ENCODE peak calls at places on chromosome 4, in six cellular contexts. One of them, this sample, is unnamed.

GRCh38 chr4:6206771-6207290 is 6.5 kb upstream of the JAKMIP1 start:
- DNase-seq in mesothelial cell of epicardium: no peak
- DNase-seq in HS-5: no peak
- DNase-seq in stimulated activated CD4-positive, alpha-beta T cell treated with anti-CD3 and anti-CD28 coated beads, TNF-alpha, amount 100 ng/mL, for 24 hours: no peak
- DNase-seq in T47D: no peak
- DNase-seq in CD4-positive, alpha-beta T cell: no peak
- DNase-seq in this sample: no peak

GRCh38 chr4:125313989-125314602 is 659 bp upstream of the FAT4 start:
- DNase-seq in stimulated activated CD4-positive, alpha-beta T cell treated with anti-CD3 and anti-CD28 coated beads, TNF-alpha, amount 100 ng/mL, for 24 hours: no peak
- DNase-seq in T47D: no peak
- DNase-seq in mesothelial cell of epicardium: no peak
- DNase-seq in HS-5: no peak
- DNase-seq in CD4-positive, alpha-beta T cell: no peak
- DNase-seq in this sample: no peak

GRCh38 chr4:23884731-23885130 is 5.1 kb downstream of the PPARGC1A start:
- DNase-seq in T47D: no peak
- DNase-seq in stimulated activated CD4-positive, alpha-beta T cell treated with anti-CD3 and anti-CD28 coated beads, TNF-alpha, amount 100 ng/mL, for 24 hours: no peak
- DNase-seq in mesothelial cell of epicardium: no peak
- DNase-seq in HS-5: no peak
- DNase-seq in CD4-positive, alpha-beta T cell: no peak
- DNase-seq in this sample: no peak

GRCh38 chr4:66956852-66957251 is 588.5 kb downstream of the CENPC start:
- DNase-seq in stimulated activated CD4-positive, alpha-beta T cell treated with anti-CD3 and anti-CD28 coated beads, TNF-alpha, amount 100 ng/mL, for 24 hours: no peak
- DNase-seq in T47D: no peak
- DNase-seq in HS-5: no peak
- DNase-seq in mesothelial cell of epicardium: no peak
- DNase-seq in CD4-positive, alpha-beta T cell: no peak
- DNase-seq in this sample: no peak

GRCh38 chr4:79576480-79576803 is 168.4 kb upstream of the GK2 start:
- DNase-seq in stimulated activated CD4-positive, alpha-beta T cell treated with anti-CD3 and anti-CD28 coated beads, TNF-alpha, amount 100 ng/mL, for 24 hours: no peak
- DNase-seq in T47D: peak
- DNase-seq in CD4-positive, alpha-beta T cell: no peak
- DNase-seq in mesothelial cell of epicardium: no peak
- DNase-seq in HS-5: no peak
- DNase-seq in this sample: no peak

GRCh38 chr4:125714845-125715244 is 400.1 kb downstream of the FAT4 start:
- DNase-seq in stimulated activated CD4-positive, alpha-beta T cell treated with anti-CD3 and anti-CD28 coated beads, TNF-alpha, amount 100 ng/mL, for 24 hours: no peak
- DNase-seq in T47D: no peak
- DNase-seq in mesothelial cell of epicardium: no peak
- DNase-seq in HS-5: no peak
- DNase-seq in CD4-positive, alpha-beta T cell: no peak
- DNase-seq in this sample: no peak

GRCh38 chr4:83947811-83948210 is 411.9 kb downstream of the GPAT3 start:
- DNase-seq in CD4-positive, alpha-beta T cell: no peak
- DNase-seq in stimulated activated CD4-positive, alpha-beta T cell treated with anti-CD3 and anti-CD28 coated beads, TNF-alpha, amount 100 ng/mL, for 24 hours: no peak
- DNase-seq in T47D: no peak
- DNase-seq in mesothelial cell of epicardium: no peak
- DNase-seq in HS-5: no peak
- DNase-seq in this sample: no peak

GRCh38 chr4:52201705-52202104 is 150.6 kb downstream of the SPATA18 start:
- DNase-seq in HS-5: no peak
- DNase-seq in CD4-positive, alpha-beta T cell: no peak
- DNase-seq in T47D: no peak
- DNase-seq in stimulated activated CD4-positive, alpha-beta T cell treated with anti-CD3 and anti-CD28 coated beads, TNF-alpha, amount 100 ng/mL, for 24 hours: no peak
- DNase-seq in mesothelial cell of epicardium: no peak
- DNase-seq in this sample: no peak

GRCh38 chr4:147590249-147590920 is 26.8 kb upstream of the TMEM184C start:
- DNase-seq in T47D: peak
- DNase-seq in CD4-positive, alpha-beta T cell: no peak
- DNase-seq in HS-5: no peak
- DNase-seq in stimulated activated CD4-positive, alpha-beta T cell treated with anti-CD3 and anti-CD28 coated beads, TNF-alpha, amount 100 ng/mL, for 24 hours: peak
- DNase-seq in mesothelial cell of epicardium: peak
- DNase-seq in this sample: peak

GRCh38 chr4:183242291-183242690 is 77.8 kb downstream of the CLDN22 start:
- DNase-seq in CD4-positive, alpha-beta T cell: no peak
- DNase-seq in stimulated activated CD4-positive, alpha-beta T cell treated with anti-CD3 and anti-CD28 coated beads, TNF-alpha, amount 100 ng/mL, for 24 hours: no peak
- DNase-seq in T47D: no peak
- DNase-seq in HS-5: no peak
- DNase-seq in mesothelial cell of epicardium: no peak
- DNase-seq in this sample: no peak

GRCh38 chr4:184695178-184695896 is 38.6 kb downstream of the CENPU start:
- DNase-seq in stimulated activated CD4-positive, alpha-beta T cell treated with anti-CD3 and anti-CD28 coated beads, TNF-alpha, amount 100 ng/mL, for 24 hours: no peak
- DNase-seq in mesothelial cell of epicardium: no peak
- DNase-seq in T47D: no peak
- DNase-seq in CD4-positive, alpha-beta T cell: no peak
- DNase-seq in HS-5: no peak
- DNase-seq in this sample: no peak

GRCh38 chr4:12144051-12144450 is 715.4 kb upstream of the HS3ST1 start:
- DNase-seq in mesothelial cell of epicardium: no peak
- DNase-seq in stimulated activated CD4-positive, alpha-beta T cell treated with anti-CD3 and anti-CD28 coated beads, TNF-alpha, amount 100 ng/mL, for 24 hours: no peak
- DNase-seq in CD4-positive, alpha-beta T cell: no peak
- DNase-seq in T47D: no peak
- DNase-seq in HS-5: no peak
- DNase-seq in this sample: no peak

GRCh38 chr4:48184891-48185290 is 50.8 kb upstream of the TXK start:
- DNase-seq in stimulated activated CD4-positive, alpha-beta T cell treated with anti-CD3 and anti-CD28 coated beads, TNF-alpha, amount 100 ng/mL, for 24 hours: no peak
- DNase-seq in HS-5: no peak
- DNase-seq in CD4-positive, alpha-beta T cell: no peak
- DNase-seq in mesothelial cell of epicardium: no peak
- DNase-seq in T47D: no peak
- DNase-seq in this sample: no peak

GRCh38 chr4:139761461-139761860 is 95.8 kb downstream of the MGST2 start:
- DNase-seq in HS-5: no peak
- DNase-seq in mesothelial cell of epicardium: no peak
- DNase-seq in T47D: peak
- DNase-seq in stimulated activated CD4-positive, alpha-beta T cell treated with anti-CD3 and anti-CD28 coated beads, TNF-alpha, amount 100 ng/mL, for 24 hours: no peak
- DNase-seq in CD4-positive, alpha-beta T cell: no peak
- DNase-seq in this sample: no peak

GRCh38 chr4:1406416-1406945 is at the start of gene NKX1-1:
- DNase-seq in T47D: no peak
- DNase-seq in mesothelial cell of epicardium: no peak
- DNase-seq in CD4-positive, alpha-beta T cell: no peak
- DNase-seq in HS-5: no peak
- DNase-seq in stimulated activated CD4-positive, alpha-beta T cell treated with anti-CD3 and anti-CD28 coated beads, TNF-alpha, amount 100 ng/mL, for 24 hours: no peak
- DNase-seq in this sample: no peak

GRCh38 chr4:53963336-53963735 is 101.1 kb downstream of the CHIC2 start:
- DNase-seq in CD4-positive, alpha-beta T cell: no peak
- DNase-seq in stimulated activated CD4-positive, alpha-beta T cell treated with anti-CD3 and anti-CD28 coated beads, TNF-alpha, amount 100 ng/mL, for 24 hours: no peak
- DNase-seq in mesothelial cell of epicardium: no peak
- DNase-seq in T47D: no peak
- DNase-seq in HS-5: no peak
- DNase-seq in this sample: no peak

GRCh38 chr4:16031554-16032381 is 52.1 kb downstream of the PROM1 start:
- DNase-seq in HS-5: no peak
- DNase-seq in T47D: no peak
- DNase-seq in mesothelial cell of epicardium: no peak
- DNase-seq in CD4-positive, alpha-beta T cell: no peak
- DNase-seq in stimulated activated CD4-positive, alpha-beta T cell treated with anti-CD3 and anti-CD28 coated beads, TNF-alpha, amount 100 ng/mL, for 24 hours: no peak
- DNase-seq in this sample: no peak

GRCh38 chr4:7434766-7435150 is at the start of gene PSAPL1:
- DNase-seq in mesothelial cell of epicardium: no peak
- DNase-seq in HS-5: peak
- DNase-seq in stimulated activated CD4-positive, alpha-beta T cell treated with anti-CD3 and anti-CD28 coated beads, TNF-alpha, amount 100 ng/mL, for 24 hours: no peak
- DNase-seq in T47D: peak
- DNase-seq in CD4-positive, alpha-beta T cell: no peak
- DNase-seq in this sample: no peak

GRCh38 chr4:184792950-184793555 is 32.7 kb downstream of the ACSL1 start:
- DNase-seq in stimulated activated CD4-positive, alpha-beta T cell treated with anti-CD3 and anti-CD28 coated beads, TNF-alpha, amount 100 ng/mL, for 24 hours: peak
- DNase-seq in T47D: no peak
- DNase-seq in mesothelial cell of epicardium: no peak
- DNase-seq in HS-5: peak
- DNase-seq in CD4-positive, alpha-beta T cell: no peak
- DNase-seq in this sample: no peak

GRCh38 chr4:17236686-17237085 is 275.2 kb downstream of the QDPR start:
- DNase-seq in mesothelial cell of epicardium: no peak
- DNase-seq in T47D: no peak
- DNase-seq in HS-5: peak
- DNase-seq in CD4-positive, alpha-beta T cell: no peak
- DNase-seq in stimulated activated CD4-positive, alpha-beta T cell treated with anti-CD3 and anti-CD28 coated beads, TNF-alpha, amount 100 ng/mL, for 24 hours: no peak
- DNase-seq in this sample: no peak

GRCh38 chr4:7771056-7771455 is 168.6 kb downstream of the AFAP1 start:
- DNase-seq in stimulated activated CD4-positive, alpha-beta T cell treated with anti-CD3 and anti-CD28 coated beads, TNF-alpha, amount 100 ng/mL, for 24 hours: peak
- DNase-seq in HS-5: no peak
- DNase-seq in CD4-positive, alpha-beta T cell: no peak
- DNase-seq in T47D: no peak
- DNase-seq in mesothelial cell of epicardium: no peak
- DNase-seq in this sample: no peak

GRCh38 chr4:152956650-152957436 is 20.7 kb downstream of the FHDC1 start:
- DNase-seq in stimulated activated CD4-positive, alpha-beta T cell treated with anti-CD3 and anti-CD28 coated beads, TNF-alpha, amount 100 ng/mL, for 24 hours: no peak
- DNase-seq in T47D: no peak
- DNase-seq in CD4-positive, alpha-beta T cell: no peak
- DNase-seq in HS-5: no peak
- DNase-seq in mesothelial cell of epicardium: no peak
- DNase-seq in this sample: no peak

GRCh38 chr4:532588-533317 is 33.7 kb downstream of the PIGG start:
- DNase-seq in stimulated activated CD4-positive, alpha-beta T cell treated with anti-CD3 and anti-CD28 coated beads, TNF-alpha, amount 100 ng/mL, for 24 hours: peak
- DNase-seq in mesothelial cell of epicardium: no peak
- DNase-seq in CD4-positive, alpha-beta T cell: no peak
- DNase-seq in T47D: peak
- DNase-seq in HS-5: no peak
- DNase-seq in this sample: no peak

GRCh38 chr4:147409350-147409749 is 71.5 kb upstream of the EDNRA start:
- DNase-seq in T47D: peak
- DNase-seq in HS-5: no peak
- DNase-seq in mesothelial cell of epicardium: no peak
- DNase-seq in CD4-positive, alpha-beta T cell: no peak
- DNase-seq in stimulated activated CD4-positive, alpha-beta T cell treated with anti-CD3 and anti-CD28 coated beads, TNF-alpha, amount 100 ng/mL, for 24 hours: no peak
- DNase-seq in this sample: no peak

GRCh38 chr4:54228064-54228527 is 997 bp upstream of the PDGFRA start:
- DNase-seq in stimulated activated CD4-positive, alpha-beta T cell treated with anti-CD3 and anti-CD28 coated beads, TNF-alpha, amount 100 ng/mL, for 24 hours: peak
- DNase-seq in HS-5: no peak
- DNase-seq in CD4-positive, alpha-beta T cell: no peak
- DNase-seq in mesothelial cell of epicardium: peak
- DNase-seq in T47D: peak
- DNase-seq in this sample: peak

GRCh38 chr4:5086535-5086934 is 35.3 kb downstream of the STK32B start:
- DNase-seq in HS-5: no peak
- DNase-seq in mesothelial cell of epicardium: no peak
- DNase-seq in T47D: no peak
- DNase-seq in CD4-positive, alpha-beta T cell: no peak
- DNase-seq in stimulated activated CD4-positive, alpha-beta T cell treated with anti-CD3 and anti-CD28 coated beads, TNF-alpha, amount 100 ng/mL, for 24 hours: no peak
- DNase-seq in this sample: no peak

GRCh38 chr4:156633846-156634245 is 337.8 kb downstream of the PDGFC start:
- DNase-seq in mesothelial cell of epicardium: no peak
- DNase-seq in T47D: no peak
- DNase-seq in stimulated activated CD4-positive, alpha-beta T cell treated with anti-CD3 and anti-CD28 coated beads, TNF-alpha, amount 100 ng/mL, for 24 hours: no peak
- DNase-seq in CD4-positive, alpha-beta T cell: no peak
- DNase-seq in HS-5: no peak
- DNase-seq in this sample: no peak

GRCh38 chr4:170047774-170048354 is 21.7 kb upstream of the MFAP3L start:
- DNase-seq in CD4-positive, alpha-beta T cell: peak
- DNase-seq in mesothelial cell of epicardium: no peak
- DNase-seq in HS-5: peak
- DNase-seq in T47D: peak
- DNase-seq in stimulated activated CD4-positive, alpha-beta T cell treated with anti-CD3 and anti-CD28 coated beads, TNF-alpha, amount 100 ng/mL, for 24 hours: peak
- DNase-seq in this sample: no peak

GRCh38 chr4:118373614-118374255 is 20.9 kb upstream of the PRSS12 start:
- DNase-seq in CD4-positive, alpha-beta T cell: no peak
- DNase-seq in stimulated activated CD4-positive, alpha-beta T cell treated with anti-CD3 and anti-CD28 coated beads, TNF-alpha, amount 100 ng/mL, for 24 hours: no peak
- DNase-seq in T47D: no peak
- DNase-seq in mesothelial cell of epicardium: no peak
- DNase-seq in HS-5: no peak
- DNase-seq in this sample: no peak

GRCh38 chr4:7103031-7103598 is 35.3 kb upstream of the GRPEL1 start:
- DNase-seq in stimulated activated CD4-positive, alpha-beta T cell treated with anti-CD3 and anti-CD28 coated beads, TNF-alpha, amount 100 ng/mL, for 24 hours: peak
- DNase-seq in T47D: peak
- DNase-seq in mesothelial cell of epicardium: peak
- DNase-seq in CD4-positive, alpha-beta T cell: peak
- DNase-seq in HS-5: peak
- DNase-seq in this sample: peak

GRCh38 chr4:151806511-151806927 is 45.7 kb upstream of the GATB start:
- DNase-seq in CD4-positive, alpha-beta T cell: no peak
- DNase-seq in HS-5: peak
- DNase-seq in mesothelial cell of epicardium: no peak
- DNase-seq in T47D: peak
- DNase-seq in stimulated activated CD4-positive, alpha-beta T cell treated with anti-CD3 and anti-CD28 coated beads, TNF-alpha, amount 100 ng/mL, for 24 hours: no peak
- DNase-seq in this sample: no peak

GRCh38 chr4:126939401-126939800 is 693.4 kb upstream of the INTU start:
- DNase-seq in CD4-positive, alpha-beta T cell: no peak
- DNase-seq in mesothelial cell of epicardium: no peak
- DNase-seq in stimulated activated CD4-positive, alpha-beta T cell treated with anti-CD3 and anti-CD28 coated beads, TNF-alpha, amount 100 ng/mL, for 24 hours: no peak
- DNase-seq in HS-5: peak
- DNase-seq in T47D: no peak
- DNase-seq in this sample: no peak

GRCh38 chr4:52640808-52641595 is 18.1 kb downstream of the USP46 start:
- DNase-seq in mesothelial cell of epicardium: no peak
- DNase-seq in HS-5: no peak
- DNase-seq in T47D: no peak
- DNase-seq in stimulated activated CD4-positive, alpha-beta T cell treated with anti-CD3 and anti-CD28 coated beads, TNF-alpha, amount 100 ng/mL, for 24 hours: no peak
- DNase-seq in CD4-positive, alpha-beta T cell: no peak
- DNase-seq in this sample: no peak